ENCODE peak calls at places on chromosomes 7 and 10, in five cellular contexts. S is left ventricle myocardium inferior; Q is bronchial epithelial cell; U is CD8-positive, alpha-beta T cell; B is fibroblast of lung. C is an unnamed sample.

GRCh38 chr10:132547421-132547861 is 9.9 kb downstream of the INPP5A start:
- DNase-seq in S (peak), Q (no peak), U (peak), B (no peak), C (no peak)

GRCh38 chr10:108424656-108425055 is 1260.2 kb upstream of the SORCS1 start:
- DNase-seq in S (no peak), Q (peak), U (no peak), B (peak), C (peak)

GRCh38 chr10:118210276-118210675 is 131.8 kb downstream of the FAM204A start:
- DNase-seq in S (no peak), Q (peak), U (no peak), B (peak), C (peak)

GRCh38 chr7:44972562-44972961 is 6.3 kb downstream of the MYO1G start:
- DNase-seq in S (no peak), Q (no peak), U (no peak), B (no peak), C (no peak)

GRCh38 chr10:102627446-102628293 is 16.6 kb upstream of the TRIM8 start:
- DNase-seq in S (peak), Q (peak), U (no peak), B (peak), C (peak)

GRCh38 chr7:56062382-56062781 is 1.7 kb upstream of the SUMF2 start:
- DNase-seq in S (no peak), Q (peak), U (no peak), B (peak), C (no peak)

GRCh38 chr10:119268871-119269506 is 61.6 kb downstream of the GRK5 start:
- DNase-seq in S (no peak), Q (no peak), U (peak), B (no peak), C (no peak)

GRCh38 chr10:11176746-11177145 is 159.1 kb downstream of the CELF2 start:
- DNase-seq in S (no peak), Q (no peak), U (peak), B (no peak), C (no peak)

GRCh38 chr10:45058580-45058979 is 57.9 kb downstream of the ZNF22 start:
- DNase-seq in S (no peak), Q (peak), U (no peak), B (no peak), C (no peak)

GRCh38 chr7:142668495-142668894 is 80.8 kb upstream of the PRSS1 start:
- DNase-seq in S (no peak), Q (no peak), U (no peak), B (no peak), C (no peak)

GRCh38 chr7:20191044-20191867 is 25.9 kb downstream of the MACC1 start:
- DNase-seq in S (no peak), Q (no peak), U (no peak), B (no peak), C (no peak)

GRCh38 chr10:125455855-125456254 is 227.1 kb downstream of the TEX36 start:
- DNase-seq in S (no peak), Q (no peak), U (no peak), B (no peak), C (no peak)

GRCh38 chr10:122861724-122862161 is 16.1 kb upstream of the CUZD1 start:
- DNase-seq in S (no peak), Q (peak), U (no peak), B (peak), C (no peak)

GRCh38 chr7:97001221-97001620 is 4.1 kb upstream of the DLX6 start:
- DNase-seq in S (no peak), Q (no peak), U (no peak), B (no peak), C (no peak)

GRCh38 chr7:78434281-78434680 is 635.7 kb downstream of the PHTF2 start:
- DNase-seq in S (no peak), Q (no peak), U (no peak), B (no peak), C (no peak)

GRCh38 chr7:115511330-115511729 is 519.2 kb downstream of the TFEC start:
- DNase-seq in S (no peak), Q (no peak), U (no peak), B (no peak), C (peak)
- TF ChIP-seq CTCF in S (no peak), Q (no peak), U (no peak), B (no peak), C (no peak)

GRCh38 chr10:21021843-21022594 is 124.9 kb upstream of the NEBL start:
- DNase-seq in S (no peak), Q (peak), U (no peak), B (no peak), C (peak)
- TF ChIP-seq CTCF in S (peak), Q (peak), U (no peak), B (peak), C (no peak)

DNA sequence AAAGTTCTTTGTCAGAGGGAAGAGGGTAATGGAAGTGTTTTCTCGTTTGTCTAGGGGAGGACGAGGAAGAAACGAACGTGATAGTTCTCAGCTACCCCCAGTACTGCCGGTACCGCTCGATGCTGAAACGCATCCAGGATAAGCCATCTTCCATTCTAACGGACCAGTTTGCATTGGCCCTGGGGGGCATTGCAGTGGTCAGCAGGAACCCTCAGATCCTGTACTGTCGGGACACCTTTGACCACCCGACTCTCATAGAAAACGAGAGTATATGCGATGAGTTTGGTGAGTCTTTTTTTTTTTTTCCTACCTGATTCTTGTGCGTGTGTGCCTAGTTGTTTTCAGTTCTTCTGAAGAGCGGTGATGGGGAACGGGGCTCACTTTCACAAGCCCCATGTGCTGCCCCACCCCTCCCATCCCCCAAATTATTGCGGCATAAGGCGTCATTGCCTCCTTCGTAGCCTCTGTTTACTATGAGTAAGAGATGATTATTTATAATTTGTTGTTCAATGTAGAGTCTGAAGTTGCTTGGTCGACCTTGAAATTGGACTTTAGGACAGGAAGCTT is 98.6 kb downstream of the ARID5B start:
- DNase-seq in S (no peak), Q (no peak), U (no peak), B (no peak), C (no peak)
- TF ChIP-seq CTCF in S (no peak), Q (no peak), U (no peak), B (no peak), C (no peak)

GRCh38 chr7:43364391-43364790 is 218.5 kb upstream of the STK17A start:
- DNase-seq in S (no peak), Q (no peak), U (no peak), B (no peak), C (no peak)

GRCh38 chr7:43362652-43363428 is 220.1 kb upstream of the STK17A start:
- DNase-seq in S (no peak), Q (peak), U (no peak), B (no peak), C (peak)

DNA sequence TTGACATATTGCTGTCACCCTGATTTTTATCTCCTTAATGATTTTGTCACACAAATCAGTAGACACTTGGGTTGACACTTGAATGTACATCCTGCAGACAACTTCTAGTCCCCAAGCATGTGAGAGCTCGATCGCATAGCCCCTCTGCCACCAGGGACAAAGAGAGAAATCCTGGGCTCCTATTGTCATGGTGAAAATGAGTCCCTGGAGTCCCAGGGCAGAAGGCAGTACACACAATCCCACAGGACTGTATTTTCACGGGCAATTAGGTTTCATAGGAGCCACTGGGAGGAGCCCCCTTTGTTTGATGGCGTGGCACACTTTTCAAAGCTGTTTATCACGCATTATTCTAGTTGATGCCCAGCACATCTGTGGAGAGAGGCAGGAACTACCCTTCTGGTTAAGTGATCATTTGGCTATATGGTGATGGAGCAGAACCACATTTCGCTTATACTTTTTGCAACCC is 219.4 kb upstream of the STK17A start:
- DNase-seq in S (no peak), Q (no peak), U (no peak), B (no peak), C (no peak)
- TF ChIP-seq CTCF in S (no peak), Q (no peak), U (no peak), B (no peak), C (no peak)

GRCh38 chr10:77977016-77977415 is 50.5 kb upstream of the DLG5 start:
- DNase-seq in S (no peak), Q (no peak), U (no peak), B (no peak), C (no peak)

GRCh38 chr10:77975086-77975666 is 48.6 kb upstream of the DLG5 start:
- DNase-seq in S (no peak), Q (no peak), U (no peak), B (no peak), C (no peak)

GRCh38 chr10:77972148-77972547 is 45.6 kb upstream of the DLG5 start:
- DNase-seq in S (no peak), Q (no peak), U (no peak), B (no peak), C (no peak)

GRCh38 chr10:77973276-77973675 is 46.7 kb upstream of the DLG5 start:
- DNase-seq in S (no peak), Q (no peak), U (no peak), B (no peak), C (no peak)

DNA sequence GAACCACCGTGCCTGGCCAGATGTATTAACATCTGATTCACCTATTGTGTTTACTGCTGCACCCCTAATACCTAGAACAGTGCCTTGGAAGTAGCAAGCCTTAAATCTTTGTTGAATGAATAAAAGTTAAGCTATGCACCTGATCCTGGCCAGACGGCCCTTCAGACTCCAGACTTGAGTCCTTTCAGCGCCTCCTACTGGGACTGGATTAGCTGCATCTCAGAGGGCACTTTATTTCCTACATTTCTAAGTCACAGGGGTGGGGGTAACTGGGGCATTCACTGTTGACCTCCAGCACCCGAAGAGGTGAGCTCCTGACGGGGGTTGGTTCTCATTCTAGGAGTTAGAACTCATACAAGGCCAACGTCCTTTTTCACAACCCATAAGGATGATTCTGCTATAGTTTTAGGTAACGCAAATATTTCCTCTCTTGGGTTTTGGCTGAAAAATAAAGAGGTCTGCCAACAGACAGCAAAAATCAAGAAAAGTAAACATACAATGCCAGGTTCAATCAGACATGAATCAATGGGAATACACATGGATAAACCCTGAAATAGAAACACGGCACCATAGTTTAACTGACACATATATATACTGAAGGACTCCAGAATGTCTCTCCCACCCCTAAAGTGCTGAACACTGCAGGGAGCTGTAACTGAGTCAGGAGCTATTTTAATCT is 48.0 kb upstream of the DLG5 start:
- DNase-seq in S (no peak), Q (peak), U (no peak), B (peak), C (peak)
- TF ChIP-seq CTCF in S (no peak), Q (peak), U (no peak), B (peak), C (peak)

GRCh38 chr10:70272925-70273316 is 10.9 kb downstream of the NPFFR1 start:
- DNase-seq in S (no peak), Q (peak), U (no peak), B (no peak), C (peak)
- TF ChIP-seq CTCF in S (peak), Q (peak), U (peak), B (peak), C (peak)

GRCh38 chr10:130335336-130335735 is 199.1 kb downstream of the GLRX3 start:
- DNase-seq in S (no peak), Q (no peak), U (no peak), B (no peak), C (no peak)
- TF ChIP-seq CTCF in S (no peak), Q (no peak), U (no peak), B (no peak), C (no peak)

GRCh38 chr7:11341285-11341944 is 367.7 kb downstream of the PHF14 start:
- DNase-seq in S (no peak), Q (peak), U (no peak), B (peak), C (peak)
- TF ChIP-seq CTCF in S (peak), Q (peak), U (no peak), B (peak), C (peak)

DNA sequence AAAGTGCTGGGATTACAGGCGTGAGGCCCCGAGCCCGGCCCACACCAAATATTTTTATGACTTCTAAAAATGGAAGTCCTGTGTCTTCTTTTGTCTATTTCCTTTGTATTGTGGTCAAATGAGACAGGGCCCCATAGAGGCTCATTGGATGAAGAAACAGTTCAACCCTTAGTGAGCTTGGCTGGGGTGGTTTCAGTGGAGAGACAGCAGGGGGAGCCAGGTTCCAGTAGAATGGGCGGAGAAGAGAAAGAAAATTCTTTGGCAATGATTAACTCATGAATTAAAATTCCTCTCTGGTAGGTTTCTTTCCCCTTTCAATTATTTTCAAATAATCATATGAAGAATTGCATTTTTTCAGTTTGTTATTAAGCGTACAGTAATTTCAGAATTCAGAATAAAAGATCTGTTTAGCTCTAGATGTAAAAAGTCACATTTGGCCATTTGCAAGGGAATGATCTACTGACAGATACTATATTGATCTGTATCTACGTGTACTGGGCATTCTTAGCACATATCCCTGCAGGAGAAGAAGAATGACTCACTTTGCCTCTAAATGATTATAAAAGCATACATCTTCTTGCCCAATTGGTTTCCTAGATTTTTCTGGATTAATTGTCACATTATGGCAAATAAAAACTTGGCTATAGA is 43.2 kb downstream of the PNLIPRP3 start:
- DNase-seq in S (no peak), Q (peak), U (no peak), B (peak), C (peak)
- TF ChIP-seq CTCF in S (no peak), Q (peak), U (no peak), B (no peak), C (peak)

C was measured in MCF 10A.